ENCODE peak calls at places on chromosomes 5 and 9, in nine cellular contexts. E, V, F, K, S, O, P, T and D are unnamed samples.

GRCh38 chr5:170469414-170469813 is 34.4 kb upstream of the KCNIP1 start:
- DNase-seq in P (no peak), O (no peak), E (no peak), K (no peak), T (no peak), S (no peak), V (no peak), F (no peak), D (no peak)

GRCh38 chr5:10585120-10585915 is 21.4 kb downstream of the ANKRD33B start:
- DNase-seq in F (no peak), K (no peak), P (no peak), E (no peak), T (no peak), S (peak; percentile 41), O (no peak), V (no peak), D (no peak)

GRCh38 chr9:115687356-115687755 is 466.2 kb upstream of the PAPPA start:
- DNase-seq in P (no peak), K (no peak), O (no peak), V (no peak), S (no peak), T (no peak), F (no peak), E (no peak), D (no peak)

GRCh38 chr9:76456202-76456926 is 2.6 kb upstream of the GCNT1 start:
- DNase-seq in F (no peak), T (peak; percentile 89), K (peak; percentile 86), V (peak; percentile 82), S (no peak), P (no peak), E (no peak), O (no peak), D (no peak)

GRCh38 chr5:180670586-180671359 is 21.4 kb upstream of the FLT4 start:
- DNase-seq in F (peak; percentile 40), P (peak; percentile 47), E (no peak), O (no peak), V (peak; percentile 37), K (peak; percentile 62), T (peak; percentile 19), S (peak; percentile 61), D (peak; percentile 76)

GRCh38 chr5:1568201-1568979 is 44.6 kb upstream of the LPCAT1 start:
- DNase-seq in F (no peak), S (no peak), O (peak; percentile 27), T (peak; percentile 95), K (no peak), V (peak; percentile 90), E (no peak), P (no peak), D (no peak)

GRCh38 chr9:135210676-135211523 is 123.4 kb downstream of the OLFM1 start:
- DNase-seq in K (no peak), V (no peak), S (no peak), T (no peak), E (no peak), F (no peak), P (no peak), O (no peak), D (no peak)

GRCh38 chr9:2291980-2292704 is 277.0 kb downstream of the SMARCA2 start:
- DNase-seq in P (no peak), S (no peak), F (no peak), K (no peak), E (no peak), O (no peak), V (no peak), T (no peak), D (no peak)

GRCh38 chr5:170545313-170545712 is 41.5 kb downstream of the KCNIP1 start:
- DNase-seq in S (no peak), T (no peak), P (no peak), K (no peak), O (no peak), E (no peak), F (no peak), V (no peak), D (no peak)

GRCh38 chr5:38666668-38667498 is 110.4 kb upstream of the LIFR start:
- DNase-seq in P (peak; percentile 32), S (peak; percentile 48), F (peak; percentile 43), T (peak; percentile 25), V (peak; percentile 34), E (no peak), O (peak; percentile 34), K (peak; percentile 68), D (peak; percentile 80)

GRCh38 chr5:50751064-50751657 is 84.7 kb downstream of the PARP8 start:
- DNase-seq in K (no peak), T (peak; percentile 30), P (no peak), E (no peak), S (no peak), V (peak; percentile 55), O (no peak), F (peak; percentile 2), D (peak; percentile 48)

GRCh38 chr5:112703866-112704820 is 33.5 kb upstream of the APC start:
- DNase-seq in P (peak; percentile 36), T (no peak), E (no peak), S (no peak), F (no peak), O (no peak), K (no peak), V (peak; percentile 40), D (peak; percentile 75)

GRCh38 chr5:128413356-128413755 is 124.7 kb downstream of the FBN2 start:
- DNase-seq in F (no peak), E (no peak), K (no peak), P (no peak), V (peak; percentile 42), S (no peak), O (no peak), T (no peak), D (no peak)

GRCh38 chr9:75739884-75740611 is 150.4 kb upstream of the PCSK5 start:
- DNase-seq in K (no peak), F (no peak), V (no peak), O (no peak), S (no peak), T (no peak), P (peak; percentile 20), E (peak; percentile 21), D (no peak)

GRCh38 chr5:128201065-128201926 is 117.7 kb downstream of the SLC12A2 start:
- DNase-seq in K (peak; percentile 93), F (peak; percentile 68), S (peak; percentile 97), P (peak; percentile 77), T (peak; percentile 23), V (peak; percentile 50), E (peak; percentile 79), O (peak; percentile 74), D (peak; percentile 90)

GRCh38 chr5:111755264-111755941 is 1.6 kb downstream of the NREP start:
- DNase-seq in E (no peak), P (no peak), V (no peak), S (no peak), O (no peak), T (no peak), F (no peak), K (no peak), D (no peak)

GRCh38 chr5:119207105-119207504 is 136.2 kb downstream of the DMXL1 start:
- DNase-seq in E (no peak), O (no peak), F (no peak), K (no peak), S (no peak), P (no peak), T (no peak), V (no peak), D (no peak)

GRCh38 chr9:37974506-37975173 is 70.7 kb upstream of the SLC25A51 start:
- DNase-seq in T (no peak), P (no peak), F (no peak), E (no peak), K (no peak), S (no peak), V (no peak), O (no peak), D (no peak)

GRCh38 chr9:13863112-13863511 is 450.8 kb downstream of the NFIB start:
- DNase-seq in T (no peak), O (peak; percentile 60), F (no peak), S (no peak), V (peak; percentile 7), E (peak; percentile 58), K (no peak), P (peak; percentile 72), D (peak; percentile 61)

GRCh38 chr5:143002459-143003327 is 232.5 kb downstream of the ARHGAP26 start:
- DNase-seq in O (no peak), K (peak; percentile 36), V (peak; percentile 86), F (peak; percentile 55), S (no peak), P (no peak), T (no peak), E (no peak), D (no peak)
- TF ChIP-seq POLR2A in O (no peak), K (no peak), V (no peak), F (no peak), S (no peak), P (no peak), T (no peak), E (no peak), D (no peak)

DNA sequence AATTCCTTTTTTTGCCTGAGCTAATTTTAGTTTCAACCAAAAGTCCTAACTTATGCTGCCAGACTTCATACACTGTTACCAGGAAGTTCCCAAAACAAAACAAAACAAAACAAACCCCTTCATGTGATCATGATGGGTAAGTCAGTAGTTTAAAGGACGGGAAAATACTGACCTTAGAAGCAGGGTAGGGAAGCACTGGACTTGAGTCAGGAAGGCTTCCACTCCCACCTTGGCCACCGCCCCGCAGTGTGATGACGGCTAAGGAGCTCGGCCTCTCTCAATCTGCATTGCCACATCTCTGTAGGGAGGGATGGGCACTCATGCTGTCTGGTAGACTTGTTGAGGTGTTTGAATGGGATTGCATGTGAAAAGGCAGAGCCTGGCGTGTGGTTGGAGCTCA is 7.0 kb upstream of the F12 start:
- DNase-seq in O (no peak), S (no peak), F (no peak), V (peak; percentile 35), K (no peak), P (no peak), E (peak; percentile 74), T (no peak), D (no peak)
- H3K27ac ChIP-seq in O (no peak overlapping the region), S (no peak overlapping the region), F (no peak overlapping the region), V (no peak overlapping the region), K (no peak overlapping the region), P (no peak overlapping the region), E (peak overlapping the region; percentile 35), T (no peak overlapping the region), D (no peak overlapping the region)

GRCh38 chr9:127566351-127567001 is 45.6 kb upstream of the STXBP1 start:
- DNase-seq in E (no peak), F (no peak), K (peak; percentile 58), V (no peak), O (no peak), T (no peak), S (no peak), P (no peak), D (no peak)
- H3K4me1 ChIP-seq in E (peaks cover 9% of the 10 kb centered on the region), F (peaks cover 72% of the 10 kb centered on the region), K (peaks cover 79% of the 10 kb centered on the region), V (peaks cover 35% of the 10 kb centered on the region), O (peaks cover 19% of the 10 kb centered on the region), T (peaks cover 56% of the 10 kb centered on the region), S (peaks cover 20% of the 10 kb centered on the region), P (peaks cover 40% of the 10 kb centered on the region), D (peaks cover 32% of the 10 kb centered on the region)

GRCh38 chr5:40754381-40755092 is 1.2 kb downstream of the TTC33 start:
- DNase-seq in O (no peak), F (no peak), T (no peak), K (no peak), P (no peak), V (peak; percentile 66), E (no peak), S (no peak), D (no peak)

GRCh38 chr5:40755407-40756365 is at the start of gene TTC33:
- DNase-seq in V (peak; percentile 93), S (peak; percentile 92), T (peak; percentile 91), P (peak; percentile 95), E (peak; percentile 94), O (peak; percentile 93), F (peak; percentile 96), K (peak; percentile 96), D (peak; percentile 99)

GRCh38 chr5:40757400-40757799 is 1.6 kb upstream of the TTC33 start:
- DNase-seq in F (no peak), T (no peak), P (no peak), V (no peak), K (no peak), E (no peak), O (no peak), S (no peak), D (no peak)

GRCh38 chr5:40755093-40755406 is 711 bp downstream of the TTC33 start:
- DNase-seq in V (peak; percentile 81), E (peak; percentile 59), F (peak; percentile 87), P (peak; percentile 71), O (peak; percentile 60), S (no peak), T (peak; percentile 66), K (peak; percentile 75), D (peak; percentile 87)
- TF ChIP-seq POLR2A in V (peak; percentile 65), E (no peak), F (no peak), P (no peak), O (no peak), S (no peak), T (no peak), K (no peak), D (no peak)